ENCODE peak calls at places on chromosome 21, in four cellular contexts. One of them, this sample, is unnamed.

GRCh38 chr21:46144464-46145070 is 10.8 kb downstream of the FTCD start:
- DNase-seq in stimulated activated naive CD8-positive, alpha-beta T cell treated with anti-CD3 and anti-CD28 coated beads, Interleukin-15, amount 100 ng/mL, for 72 hours: no peak
- DNase-seq in ELR: peak
- DNase-seq in WTC11: no peak
- DNase-seq in this sample: no peak

GRCh38 chr21:45662623-45663015 is 19.1 kb downstream of the PCBP3 start:
- DNase-seq in WTC11: no peak
- DNase-seq in ELR: no peak
- DNase-seq in stimulated activated naive CD8-positive, alpha-beta T cell treated with anti-CD3 and anti-CD28 coated beads, Interleukin-15, amount 100 ng/mL, for 72 hours: no peak
- DNase-seq in this sample: no peak

GRCh38 chr21:23016617-23017016 is 2018.4 kb downstream of the NCAM2 start:
- DNase-seq in stimulated activated naive CD8-positive, alpha-beta T cell treated with anti-CD3 and anti-CD28 coated beads, Interleukin-15, amount 100 ng/mL, for 72 hours: no peak
- DNase-seq in WTC11: peak
- DNase-seq in ELR: peak
- DNase-seq in this sample: no peak

GRCh38 chr21:29121759-29122158 is 8.7 kb upstream of the MAP3K7CL start:
- DNase-seq in WTC11: no peak
- DNase-seq in ELR: no peak
- DNase-seq in stimulated activated naive CD8-positive, alpha-beta T cell treated with anti-CD3 and anti-CD28 coated beads, Interleukin-15, amount 100 ng/mL, for 72 hours: no peak
- DNase-seq in this sample: no peak

GRCh38 chr21:42195378-42196031 is 23.4 kb upstream of the ABCG1 start:
- DNase-seq in ELR: peak
- DNase-seq in WTC11: no peak
- DNase-seq in stimulated activated naive CD8-positive, alpha-beta T cell treated with anti-CD3 and anti-CD28 coated beads, Interleukin-15, amount 100 ng/mL, for 72 hours: no peak
- DNase-seq in this sample: peak

GRCh38 chr21:38569733-38570132 is 71.5 kb upstream of the ERG start:
- DNase-seq in WTC11: no peak
- DNase-seq in stimulated activated naive CD8-positive, alpha-beta T cell treated with anti-CD3 and anti-CD28 coated beads, Interleukin-15, amount 100 ng/mL, for 72 hours: no peak
- DNase-seq in ELR: no peak
- DNase-seq in this sample: no peak

GRCh38 chr21:44437371-44437695 is 18.0 kb upstream of the LRRC3 start:
- DNase-seq in WTC11: no peak
- DNase-seq in stimulated activated naive CD8-positive, alpha-beta T cell treated with anti-CD3 and anti-CD28 coated beads, Interleukin-15, amount 100 ng/mL, for 72 hours: no peak
- DNase-seq in ELR: no peak
- DNase-seq in this sample: no peak

GRCh38 chr21:46661211-46661625 is 25.7 kb downstream of the PRMT2 start:
- DNase-seq in stimulated activated naive CD8-positive, alpha-beta T cell treated with anti-CD3 and anti-CD28 coated beads, Interleukin-15, amount 100 ng/mL, for 72 hours: no peak
- DNase-seq in WTC11: peak
- DNase-seq in ELR: peak
- DNase-seq in this sample: peak

GRCh38 chr21:41877901-41878830 is 978 bp downstream of the PRDM15 start:
- DNase-seq in WTC11: peak
- DNase-seq in ELR: peak
- DNase-seq in stimulated activated naive CD8-positive, alpha-beta T cell treated with anti-CD3 and anti-CD28 coated beads, Interleukin-15, amount 100 ng/mL, for 72 hours: peak
- DNase-seq in this sample: peak

GRCh38 chr21:32414579-32415358 is 2.3 kb downstream of the EVA1C start:
- DNase-seq in ELR: peak
- DNase-seq in stimulated activated naive CD8-positive, alpha-beta T cell treated with anti-CD3 and anti-CD28 coated beads, Interleukin-15, amount 100 ng/mL, for 72 hours: no peak
- DNase-seq in WTC11: no peak
- DNase-seq in this sample: no peak

GRCh38 chr21:36188081-36188681 is 31.6 kb downstream of the DOP1B start:
- DNase-seq in ELR: no peak
- DNase-seq in WTC11: no peak
- DNase-seq in stimulated activated naive CD8-positive, alpha-beta T cell treated with anti-CD3 and anti-CD28 coated beads, Interleukin-15, amount 100 ng/mL, for 72 hours: no peak
- DNase-seq in this sample: peak

GRCh38 chr21:42357307-42357706 is 6.5 kb upstream of the TFF2 start:
- DNase-seq in ELR: no peak
- DNase-seq in WTC11: no peak
- DNase-seq in stimulated activated naive CD8-positive, alpha-beta T cell treated with anti-CD3 and anti-CD28 coated beads, Interleukin-15, amount 100 ng/mL, for 72 hours: no peak
- DNase-seq in this sample: no peak

GRCh38 chr21:31128234-31128633 is 90.0 kb upstream of the KRTAP19-8 start:
- DNase-seq in WTC11: no peak
- DNase-seq in stimulated activated naive CD8-positive, alpha-beta T cell treated with anti-CD3 and anti-CD28 coated beads, Interleukin-15, amount 100 ng/mL, for 72 hours: no peak
- DNase-seq in ELR: no peak
- DNase-seq in this sample: no peak

GRCh38 chr21:31098576-31099005 is 60.3 kb upstream of the KRTAP19-8 start:
- DNase-seq in WTC11: peak
- DNase-seq in ELR: peak
- DNase-seq in stimulated activated naive CD8-positive, alpha-beta T cell treated with anti-CD3 and anti-CD28 coated beads, Interleukin-15, amount 100 ng/mL, for 72 hours: peak
- DNase-seq in this sample: peak

GRCh38 chr21:45329261-45330074 is 41.8 kb upstream of the POFUT2 start:
- DNase-seq in ELR: no peak
- DNase-seq in stimulated activated naive CD8-positive, alpha-beta T cell treated with anti-CD3 and anti-CD28 coated beads, Interleukin-15, amount 100 ng/mL, for 72 hours: no peak
- DNase-seq in WTC11: no peak
- DNase-seq in this sample: no peak

GRCh38 chr21:44384968-44385367 is 31.5 kb downstream of the TRPM2 start:
- DNase-seq in WTC11: no peak
- DNase-seq in ELR: no peak
- DNase-seq in stimulated activated naive CD8-positive, alpha-beta T cell treated with anti-CD3 and anti-CD28 coated beads, Interleukin-15, amount 100 ng/mL, for 72 hours: no peak
- DNase-seq in this sample: no peak

GRCh38 chr21:38848187-38848609 is 42.5 kb downstream of the ETS2 start:
- DNase-seq in ELR: no peak
- DNase-seq in stimulated activated naive CD8-positive, alpha-beta T cell treated with anti-CD3 and anti-CD28 coated beads, Interleukin-15, amount 100 ng/mL, for 72 hours: no peak
- DNase-seq in WTC11: no peak
- DNase-seq in this sample: no peak

GRCh38 chr21:43824250-43824882 is 35.0 kb downstream of the RRP1 start:
- DNase-seq in ELR: peak
- DNase-seq in WTC11: no peak
- DNase-seq in stimulated activated naive CD8-positive, alpha-beta T cell treated with anti-CD3 and anti-CD28 coated beads, Interleukin-15, amount 100 ng/mL, for 72 hours: no peak
- DNase-seq in this sample: no peak

GRCh38 chr21:42655797-42656770 is 2.7 kb downstream of the PDE9A start:
- DNase-seq in stimulated activated naive CD8-positive, alpha-beta T cell treated with anti-CD3 and anti-CD28 coated beads, Interleukin-15, amount 100 ng/mL, for 72 hours: no peak
- DNase-seq in ELR: no peak
- DNase-seq in WTC11: peak
- DNase-seq in this sample: peak

GRCh38 chr21:44871576-44872265 is 1.8 kb downstream of the PTTG1IP start:
- DNase-seq in WTC11: no peak
- DNase-seq in stimulated activated naive CD8-positive, alpha-beta T cell treated with anti-CD3 and anti-CD28 coated beads, Interleukin-15, amount 100 ng/mL, for 72 hours: no peak
- DNase-seq in ELR: peak
- DNase-seq in this sample: peak

GRCh38 chr21:37670883-37671282 is 245.4 kb downstream of the KCNJ6 start:
- DNase-seq in stimulated activated naive CD8-positive, alpha-beta T cell treated with anti-CD3 and anti-CD28 coated beads, Interleukin-15, amount 100 ng/mL, for 72 hours: no peak
- DNase-seq in WTC11: no peak
- DNase-seq in ELR: peak
- DNase-seq in this sample: no peak

GRCh38 chr21:26061437-26061836 is 109.1 kb downstream of the APP start:
- DNase-seq in WTC11: no peak
- DNase-seq in stimulated activated naive CD8-positive, alpha-beta T cell treated with anti-CD3 and anti-CD28 coated beads, Interleukin-15, amount 100 ng/mL, for 72 hours: no peak
- DNase-seq in ELR: no peak
- DNase-seq in this sample: no peak

GRCh38 chr21:39006653-39007417 is 176.4 kb downstream of the PSMG1 start:
- DNase-seq in stimulated activated naive CD8-positive, alpha-beta T cell treated with anti-CD3 and anti-CD28 coated beads, Interleukin-15, amount 100 ng/mL, for 72 hours: no peak
- DNase-seq in WTC11: no peak
- DNase-seq in ELR: no peak
- DNase-seq in this sample: peak

GRCh38 chr21:43190544-43191340 is 21.9 kb downstream of the CRYAA start:
- DNase-seq in ELR: no peak
- DNase-seq in stimulated activated naive CD8-positive, alpha-beta T cell treated with anti-CD3 and anti-CD28 coated beads, Interleukin-15, amount 100 ng/mL, for 72 hours: no peak
- DNase-seq in WTC11: peak
- DNase-seq in this sample: no peak

GRCh38 chr21:46455575-46456385 is 2.9 kb upstream of the DIP2A start:
- DNase-seq in ELR: peak
- DNase-seq in WTC11: no peak
- DNase-seq in stimulated activated naive CD8-positive, alpha-beta T cell treated with anti-CD3 and anti-CD28 coated beads, Interleukin-15, amount 100 ng/mL, for 72 hours: no peak
- DNase-seq in this sample: peak

GRCh38 chr21:31781737-31782136 is 49.8 kb upstream of the SCAF4 start:
- DNase-seq in ELR: peak
- DNase-seq in WTC11: no peak
- DNase-seq in stimulated activated naive CD8-positive, alpha-beta T cell treated with anti-CD3 and anti-CD28 coated beads, Interleukin-15, amount 100 ng/mL, for 72 hours: no peak
- DNase-seq in this sample: no peak